ENCODE peak calls at places on chromosomes 12 and 14, in five cellular contexts. One of them, this sample, is unnamed.

GRCh38 chr14:65250162-65250495 is 147.8 kb upstream of the MAX start:
- DNase-seq in GF-D8: no peak
- DNase-seq in activated CD8-positive, alpha-beta memory T cell treated with anti-CD3 and anti-CD28 coated beads for 1 hour: no peak
- DNase-seq in head of caudate nucleus: no peak
- DNase-seq in astrocyte: no peak
- DNase-seq in this sample: no peak

GRCh38 chr12:49741882-49742620 is 694 bp downstream of the TMBIM6 start:
- DNase-seq in activated CD8-positive, alpha-beta memory T cell treated with anti-CD3 and anti-CD28 coated beads for 1 hour: peak; percentile 67
- DNase-seq in astrocyte: peak; percentile 76
- DNase-seq in GF-D8: peak; percentile 81
- DNase-seq in head of caudate nucleus: no peak
- DNase-seq in this sample: peak; percentile 38

GRCh38 chr14:70907996-70908917 is 998 bp downstream of the PCNX1 start:
- DNase-seq in astrocyte: peak; percentile 64
- DNase-seq in GF-D8: no peak
- DNase-seq in head of caudate nucleus: peak; percentile 33
- DNase-seq in activated CD8-positive, alpha-beta memory T cell treated with anti-CD3 and anti-CD28 coated beads for 1 hour: peak; percentile 47
- DNase-seq in this sample: no peak

GRCh38 chr14:71089974-71090373 is 182.7 kb downstream of the PCNX1 start:
- DNase-seq in astrocyte: peak; percentile 34
- DNase-seq in head of caudate nucleus: no peak
- DNase-seq in activated CD8-positive, alpha-beta memory T cell treated with anti-CD3 and anti-CD28 coated beads for 1 hour: no peak
- DNase-seq in GF-D8: no peak
- DNase-seq in this sample: no peak

GRCh38 chr12:67813509-67813908 is 165.0 kb downstream of the DYRK2 start:
- DNase-seq in activated CD8-positive, alpha-beta memory T cell treated with anti-CD3 and anti-CD28 coated beads for 1 hour: no peak
- DNase-seq in GF-D8: no peak
- DNase-seq in astrocyte: no peak
- DNase-seq in head of caudate nucleus: no peak
- DNase-seq in this sample: no peak

GRCh38 chr14:89720741-89721315 is 233.7 kb downstream of the EFCAB11 start:
- DNase-seq in head of caudate nucleus: no peak
- DNase-seq in astrocyte: no peak
- DNase-seq in activated CD8-positive, alpha-beta memory T cell treated with anti-CD3 and anti-CD28 coated beads for 1 hour: peak; percentile 30
- DNase-seq in GF-D8: peak; percentile 92
- DNase-seq in this sample: no peak

GRCh38 chr12:103997277-103997900 is 31.7 kb downstream of the TDG start:
- DNase-seq in activated CD8-positive, alpha-beta memory T cell treated with anti-CD3 and anti-CD28 coated beads for 1 hour: no peak
- DNase-seq in astrocyte: peak; percentile 39
- DNase-seq in GF-D8: no peak
- DNase-seq in head of caudate nucleus: no peak
- DNase-seq in this sample: no peak

GRCh38 chr12:18275974-18276373 is 14.7 kb downstream of the PIK3C2G start:
- DNase-seq in activated CD8-positive, alpha-beta memory T cell treated with anti-CD3 and anti-CD28 coated beads for 1 hour: no peak
- DNase-seq in GF-D8: no peak
- DNase-seq in head of caudate nucleus: no peak
- DNase-seq in astrocyte: peak; percentile 72
- DNase-seq in this sample: no peak

GRCh38 chr12:89621511-89621910 is 87.1 kb downstream of the ATP2B1 start:
- DNase-seq in GF-D8: peak; percentile 61
- DNase-seq in activated CD8-positive, alpha-beta memory T cell treated with anti-CD3 and anti-CD28 coated beads for 1 hour: no peak
- DNase-seq in astrocyte: no peak
- DNase-seq in head of caudate nucleus: no peak
- DNase-seq in this sample: no peak

GRCh38 chr12:51901121-51901812 is 6.0 kb upstream of the ACVRL1 start:
- DNase-seq in astrocyte: no peak
- DNase-seq in GF-D8: no peak
- DNase-seq in head of caudate nucleus: peak; percentile 14
- DNase-seq in activated CD8-positive, alpha-beta memory T cell treated with anti-CD3 and anti-CD28 coated beads for 1 hour: no peak
- DNase-seq in this sample: no peak

GRCh38 chr14:79077096-79077495 is 906.9 kb downstream of the NRXN3 start:
- DNase-seq in activated CD8-positive, alpha-beta memory T cell treated with anti-CD3 and anti-CD28 coated beads for 1 hour: no peak
- DNase-seq in GF-D8: no peak
- DNase-seq in astrocyte: no peak
- DNase-seq in head of caudate nucleus: no peak
- DNase-seq in this sample: no peak